ENCODE peak calls at places on chromosomes 2 and 18, in nine cellular contexts. One of them, this sample, is unnamed.

GRCh38 chr2:86342488-86342887 is 5.1 kb upstream of the REEP1 start:
- DNase-seq in RWPE1: no peak
- DNase-seq in astrocyte of the spinal cord: no peak
- DNase-seq in left ventricle myocardium inferior: no peak
- DNase-seq in stomach: no peak
- DNase-seq in brain microvascular endothelial cell: no peak
- DNase-seq in neural crest cell: no peak
- DNase-seq in HL-60: no peak
- DNase-seq in Caco-2: no peak
- DNase-seq in this sample: no peak

GRCh38 chr18:7778181-7778580 is 211.1 kb downstream of the PTPRM start:
- DNase-seq in RWPE1: no peak
- DNase-seq in astrocyte of the spinal cord: no peak
- DNase-seq in left ventricle myocardium inferior: no peak
- DNase-seq in stomach: no peak
- DNase-seq in brain microvascular endothelial cell: peak
- DNase-seq in neural crest cell: no peak
- DNase-seq in HL-60: no peak
- DNase-seq in Caco-2: no peak
- DNase-seq in this sample: no peak

GRCh38 chr2:212815453-212815852 is 276.9 kb upstream of the ERBB4 start:
- DNase-seq in RWPE1: no peak
- DNase-seq in astrocyte of the spinal cord: no peak
- DNase-seq in left ventricle myocardium inferior: no peak
- DNase-seq in stomach: no peak
- DNase-seq in brain microvascular endothelial cell: no peak
- DNase-seq in neural crest cell: no peak
- DNase-seq in HL-60: peak
- DNase-seq in Caco-2: no peak
- DNase-seq in this sample: no peak

GRCh38 chr2:13504808-13505207 is 788.1 kb downstream of the TRIB2 start:
- DNase-seq in RWPE1: no peak
- DNase-seq in astrocyte of the spinal cord: no peak
- DNase-seq in left ventricle myocardium inferior: no peak
- DNase-seq in stomach: no peak
- DNase-seq in brain microvascular endothelial cell: no peak
- DNase-seq in neural crest cell: no peak
- DNase-seq in HL-60: no peak
- DNase-seq in Caco-2: no peak
- DNase-seq in this sample: no peak

GRCh38 chr2:48531141-48531648 is 1.2 kb downstream of the STON1 start:
- DNase-seq in RWPE1: peak
- DNase-seq in astrocyte of the spinal cord: peak
- DNase-seq in left ventricle myocardium inferior: no peak
- DNase-seq in stomach: no peak
- DNase-seq in brain microvascular endothelial cell: peak
- DNase-seq in neural crest cell: no peak
- DNase-seq in HL-60: no peak
- DNase-seq in Caco-2: no peak
- DNase-seq in this sample: no peak

GRCh38 chr2:226800941-226801784 is 1.5 kb upstream of the IRS1 start:
- DNase-seq in RWPE1: peak
- DNase-seq in astrocyte of the spinal cord: peak
- DNase-seq in left ventricle myocardium inferior: peak
- DNase-seq in stomach: peak
- DNase-seq in brain microvascular endothelial cell: peak
- DNase-seq in neural crest cell: peak
- DNase-seq in HL-60: no peak
- DNase-seq in Caco-2: peak
- DNase-seq in this sample: no peak

GRCh38 chr2:133418671-133419070 is 149.6 kb downstream of the NCKAP5 start:
- DNase-seq in RWPE1: no peak
- DNase-seq in astrocyte of the spinal cord: no peak
- DNase-seq in left ventricle myocardium inferior: no peak
- DNase-seq in stomach: no peak
- DNase-seq in brain microvascular endothelial cell: no peak
- DNase-seq in neural crest cell: no peak
- DNase-seq in HL-60: no peak
- DNase-seq in Caco-2: no peak
- DNase-seq in this sample: no peak

GRCh38 chr2:152421521-152422367 is 86.8 kb downstream of the FMNL2 start:
- DNase-seq in RWPE1: peak
- DNase-seq in astrocyte of the spinal cord: peak
- DNase-seq in left ventricle myocardium inferior: no peak
- DNase-seq in stomach: peak
- DNase-seq in brain microvascular endothelial cell: peak
- DNase-seq in neural crest cell: no peak
- DNase-seq in HL-60: peak
- DNase-seq in Caco-2: peak
- DNase-seq in this sample: no peak

GRCh38 chr2:75098856-75099255 is 100.5 kb downstream of the TACR1 start:
- DNase-seq in RWPE1: no peak
- DNase-seq in astrocyte of the spinal cord: peak
- DNase-seq in left ventricle myocardium inferior: no peak
- DNase-seq in stomach: no peak
- DNase-seq in brain microvascular endothelial cell: no peak
- DNase-seq in neural crest cell: no peak
- DNase-seq in HL-60: peak
- DNase-seq in Caco-2: no peak
- DNase-seq in this sample: no peak

GRCh38 chr2:52881606-52882005 is 886.0 kb upstream of the CHAC2 start:
- DNase-seq in RWPE1: peak
- DNase-seq in astrocyte of the spinal cord: peak
- DNase-seq in left ventricle myocardium inferior: no peak
- DNase-seq in stomach: no peak
- DNase-seq in brain microvascular endothelial cell: peak
- DNase-seq in neural crest cell: no peak
- DNase-seq in HL-60: no peak
- DNase-seq in Caco-2: no peak
- DNase-seq in this sample: no peak

GRCh38 chr2:241149675-241149924 is 328 bp upstream of the PASK start:
- DNase-seq in RWPE1: no peak
- DNase-seq in astrocyte of the spinal cord: no peak
- DNase-seq in left ventricle myocardium inferior: no peak
- DNase-seq in stomach: no peak
- DNase-seq in brain microvascular endothelial cell: no peak
- DNase-seq in neural crest cell: no peak
- DNase-seq in HL-60: no peak
- DNase-seq in Caco-2: no peak
- DNase-seq in this sample: no peak

GRCh38 chr2:20625920-20626697 is 24.8 kb downstream of the HS1BP3 start:
- DNase-seq in RWPE1: no peak
- DNase-seq in astrocyte of the spinal cord: peak
- DNase-seq in left ventricle myocardium inferior: peak
- DNase-seq in stomach: peak
- DNase-seq in brain microvascular endothelial cell: peak
- DNase-seq in neural crest cell: no peak
- DNase-seq in HL-60: no peak
- DNase-seq in Caco-2: no peak
- DNase-seq in this sample: no peak

GRCh38 chr2:172969171-172969570 is 106.5 kb upstream of the MAP3K20 start:
- DNase-seq in RWPE1: no peak
- DNase-seq in astrocyte of the spinal cord: no peak
- DNase-seq in left ventricle myocardium inferior: no peak
- DNase-seq in stomach: no peak
- DNase-seq in brain microvascular endothelial cell: no peak
- DNase-seq in neural crest cell: no peak
- DNase-seq in HL-60: no peak
- DNase-seq in Caco-2: no peak
- DNase-seq in this sample: no peak

GRCh38 chr18:75365837-75366236 is 61.7 kb downstream of the SMIM21 start:
- DNase-seq in RWPE1: no peak
- DNase-seq in astrocyte of the spinal cord: no peak
- DNase-seq in left ventricle myocardium inferior: no peak
- DNase-seq in stomach: no peak
- DNase-seq in brain microvascular endothelial cell: no peak
- DNase-seq in neural crest cell: no peak
- DNase-seq in HL-60: no peak
- DNase-seq in Caco-2: no peak
- DNase-seq in this sample: no peak
- TF ChIP-seq CTCF in RWPE1: no peak
- TF ChIP-seq CTCF in astrocyte of the spinal cord: no peak
- TF ChIP-seq CTCF in left ventricle myocardium inferior: no peak
- TF ChIP-seq CTCF in stomach: no peak
- TF ChIP-seq CTCF in brain microvascular endothelial cell: peak
- TF ChIP-seq CTCF in neural crest cell: no peak
- TF ChIP-seq CTCF in HL-60: no peak
- TF ChIP-seq CTCF in Caco-2: no peak
- TF ChIP-seq CTCF in this sample: no peak

GRCh38 chr2:204470178-204470620 is 75.1 kb upstream of the PARD3B start:
- DNase-seq in RWPE1: no peak
- DNase-seq in astrocyte of the spinal cord: no peak
- DNase-seq in left ventricle myocardium inferior: no peak
- DNase-seq in stomach: no peak
- DNase-seq in brain microvascular endothelial cell: no peak
- DNase-seq in neural crest cell: no peak
- DNase-seq in HL-60: no peak
- DNase-seq in Caco-2: no peak
- DNase-seq in this sample: no peak
- TF ChIP-seq CTCF in RWPE1: no peak
- TF ChIP-seq CTCF in astrocyte of the spinal cord: no peak
- TF ChIP-seq CTCF in left ventricle myocardium inferior: no peak
- TF ChIP-seq CTCF in stomach: no peak
- TF ChIP-seq CTCF in brain microvascular endothelial cell: no peak
- TF ChIP-seq CTCF in neural crest cell: no peak
- TF ChIP-seq CTCF in HL-60: no peak
- TF ChIP-seq CTCF in Caco-2: no peak
- TF ChIP-seq CTCF in this sample: no peak

DNA sequence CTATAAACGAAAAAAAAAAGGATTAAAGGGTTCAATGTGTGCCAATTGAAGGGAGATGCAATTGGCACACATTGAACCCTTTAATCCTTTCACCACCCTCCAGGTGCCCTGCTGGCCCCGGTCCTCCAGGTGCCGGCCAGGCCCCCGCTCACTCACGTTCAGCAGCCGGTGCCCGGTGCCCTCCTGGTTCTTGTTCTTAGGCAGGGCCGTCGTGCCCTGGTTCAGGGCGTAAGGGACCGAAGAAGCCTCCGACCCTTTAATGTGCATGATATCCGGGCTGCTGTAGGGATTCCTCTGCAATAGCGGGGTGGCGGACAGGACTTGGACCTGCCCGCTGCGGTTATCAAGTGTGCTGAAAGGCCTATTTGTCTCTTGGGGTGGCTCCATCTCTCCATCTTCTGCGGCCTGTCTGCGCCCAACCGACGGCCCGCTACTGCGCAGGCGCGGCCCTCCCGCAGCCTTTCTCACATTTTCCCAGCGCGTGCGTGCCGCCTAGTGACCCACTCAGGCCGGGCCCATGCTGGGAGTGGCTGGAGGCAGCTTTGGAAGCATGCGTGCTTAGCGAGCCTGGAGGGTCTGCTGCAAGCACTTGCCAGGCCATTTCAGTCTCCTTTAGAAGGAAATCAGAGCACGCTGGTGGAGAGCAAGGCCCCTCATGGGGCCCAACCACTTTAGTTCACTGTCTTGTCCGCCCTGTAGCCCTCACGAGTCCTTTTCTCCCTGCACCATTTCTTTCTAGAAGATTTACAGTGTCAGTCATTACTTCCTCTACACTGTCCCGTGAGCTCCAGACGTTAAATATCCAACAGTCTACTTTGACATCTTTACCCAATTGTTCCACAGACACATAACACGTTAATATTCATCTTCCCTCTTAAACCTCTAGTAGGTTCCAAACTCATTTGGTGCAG is 24.3 kb downstream of the TMEM237 start:
- DNase-seq in RWPE1: peak
- DNase-seq in astrocyte of the spinal cord: peak
- DNase-seq in left ventricle myocardium inferior: peak
- DNase-seq in stomach: peak
- DNase-seq in brain microvascular endothelial cell: peak
- DNase-seq in neural crest cell: no peak
- DNase-seq in HL-60: no peak
- DNase-seq in Caco-2: no peak
- DNase-seq in this sample: peak
- TF ChIP-seq CTCF in RWPE1: no peak
- TF ChIP-seq CTCF in astrocyte of the spinal cord: peak
- TF ChIP-seq CTCF in left ventricle myocardium inferior: peak
- TF ChIP-seq CTCF in stomach: no peak
- TF ChIP-seq CTCF in brain microvascular endothelial cell: peak
- TF ChIP-seq CTCF in neural crest cell: no peak
- TF ChIP-seq CTCF in HL-60: no peak
- TF ChIP-seq CTCF in Caco-2: no peak
- TF ChIP-seq CTCF in this sample: no peak

GRCh38 chr18:31505161-31505560 is 7.2 kb downstream of the DSG2 start:
- DNase-seq in RWPE1: no peak
- DNase-seq in astrocyte of the spinal cord: no peak
- DNase-seq in left ventricle myocardium inferior: no peak
- DNase-seq in stomach: no peak
- DNase-seq in brain microvascular endothelial cell: no peak
- DNase-seq in neural crest cell: no peak
- DNase-seq in HL-60: no peak
- DNase-seq in Caco-2: no peak
- DNase-seq in this sample: no peak

GRCh38 chr18:31508781-31509180 is 10.8 kb downstream of the DSG2 start:
- DNase-seq in RWPE1: no peak
- DNase-seq in astrocyte of the spinal cord: no peak
- DNase-seq in left ventricle myocardium inferior: no peak
- DNase-seq in stomach: no peak
- DNase-seq in brain microvascular endothelial cell: no peak
- DNase-seq in neural crest cell: no peak
- DNase-seq in HL-60: no peak
- DNase-seq in Caco-2: no peak
- DNase-seq in this sample: no peak

GRCh38 chr18:31503011-31503410 is 5.0 kb downstream of the DSG2 start:
- DNase-seq in RWPE1: no peak
- DNase-seq in astrocyte of the spinal cord: no peak
- DNase-seq in left ventricle myocardium inferior: no peak
- DNase-seq in stomach: no peak
- DNase-seq in brain microvascular endothelial cell: no peak
- DNase-seq in neural crest cell: no peak
- DNase-seq in HL-60: no peak
- DNase-seq in Caco-2: no peak
- DNase-seq in this sample: no peak

GRCh38 chr18:31504455-31505147 is 6.6 kb downstream of the DSG2 start:
- DNase-seq in RWPE1: no peak
- DNase-seq in astrocyte of the spinal cord: no peak
- DNase-seq in left ventricle myocardium inferior: no peak
- DNase-seq in stomach: no peak
- DNase-seq in brain microvascular endothelial cell: no peak
- DNase-seq in neural crest cell: no peak
- DNase-seq in HL-60: no peak
- DNase-seq in Caco-2: no peak
- DNase-seq in this sample: no peak

DNA sequence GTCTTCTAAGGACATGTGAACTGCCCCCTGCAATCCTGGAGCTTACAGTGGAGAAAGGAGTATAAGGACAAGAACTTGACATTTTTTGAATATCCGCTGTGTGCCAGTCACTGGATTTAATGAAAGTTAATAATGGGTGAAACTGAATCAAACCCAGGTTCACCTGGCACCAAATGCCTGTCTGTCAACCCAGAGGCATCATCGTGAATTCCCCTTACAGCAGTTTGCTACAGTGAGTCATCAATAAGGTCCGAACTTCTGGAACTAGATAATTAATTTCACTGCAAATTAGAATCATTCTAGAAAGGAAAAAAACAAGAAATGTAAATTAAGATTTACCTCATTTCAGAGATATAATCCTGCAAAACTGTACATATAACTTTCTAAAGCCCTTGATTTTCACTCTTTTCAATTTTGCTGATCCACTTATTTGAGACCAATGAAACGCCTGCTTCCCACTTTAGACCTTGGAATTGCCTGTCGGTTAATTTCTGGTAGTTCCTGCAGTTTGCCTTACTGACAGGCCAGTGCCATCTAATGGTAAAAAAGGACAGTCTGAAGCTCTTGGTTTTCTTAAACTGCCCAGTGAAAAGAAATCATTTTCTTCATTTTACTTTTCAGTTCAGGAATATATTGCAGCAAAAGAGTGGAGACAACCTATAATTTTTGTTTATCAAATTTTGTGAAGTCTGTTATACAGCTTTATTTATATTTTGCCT is 8.2 kb downstream of the DSG2 start:
- DNase-seq in RWPE1: no peak
- DNase-seq in astrocyte of the spinal cord: peak
- DNase-seq in left ventricle myocardium inferior: no peak
- DNase-seq in stomach: no peak
- DNase-seq in brain microvascular endothelial cell: peak
- DNase-seq in neural crest cell: no peak
- DNase-seq in HL-60: no peak
- DNase-seq in Caco-2: no peak
- DNase-seq in this sample: no peak
- TF ChIP-seq CTCF in RWPE1: peak
- TF ChIP-seq CTCF in astrocyte of the spinal cord: peak
- TF ChIP-seq CTCF in left ventricle myocardium inferior: peak
- TF ChIP-seq CTCF in stomach: no peak
- TF ChIP-seq CTCF in brain microvascular endothelial cell: peak
- TF ChIP-seq CTCF in neural crest cell: peak
- TF ChIP-seq CTCF in HL-60: no peak
- TF ChIP-seq CTCF in Caco-2: no peak
- TF ChIP-seq CTCF in this sample: no peak